ENCODE peak calls at places on chromosomes 13 and 19, in four cellular contexts. Z is left ventricle myocardium inferior, T is foreskin keratinocyte, P is tibial nerve. G is an unnamed sample.

GRCh38 chr13:69857188-69857821 is 250.3 kb upstream of the ATXN8OS start:
- DNase-seq in Z (no peak), T (peak; percentile 41), P (no peak), G (no peak)

GRCh38 chr13:73782781-73783180 is 351.4 kb downstream of the KLF12 start:
- DNase-seq in Z (no peak), T (no peak), P (no peak), G (no peak)

GRCh38 chr19:4909172-4909896 is at the start of gene UHRF1:
- DNase-seq in Z (no peak), T (no peak), P (no peak), G (no peak)

GRCh38 chr19:4224470-4224869 is 4.9 kb upstream of the EBI3 start:
- DNase-seq in Z (no peak), T (no peak), P (no peak), G (no peak)

GRCh38 chr19:2215281-2215751 is 20.8 kb downstream of the PLEKHJ1 start:
- DNase-seq in Z (no peak), T (no peak), P (no peak), G (no peak)

GRCh38 chr13:33194820-33195692 is 90.5 kb downstream of the STARD13 start:
- DNase-seq in Z (no peak), T (no peak), P (no peak), G (peak; percentile 88)

GRCh38 chr13:98459721-98460370 is 117.1 kb downstream of the STK24 start:
- DNase-seq in Z (no peak), T (no peak), P (no peak), G (no peak)

GRCh38 chr19:10226376-10227214 is 4.5 kb downstream of the S1PR2 start:
- DNase-seq in Z (peak; percentile 83), T (no peak), P (peak; percentile 72), G (peak; percentile 86)

GRCh38 chr13:84607614-84608013 is 725.3 kb upstream of the SLITRK1 start:
- DNase-seq in Z (no peak), T (peak; percentile 72), P (no peak), G (no peak)

GRCh38 chr19:5459360-5459759 is 4.1 kb downstream of the ZNRF4 start:
- DNase-seq in Z (no peak), T (no peak), P (no peak), G (no peak)

GRCh38 chr19:5947435-5947834 is 30.5 kb downstream of the RANBP3 start:
- DNase-seq in Z (peak; percentile 68), T (no peak), P (peak; percentile 44), G (no peak)

GRCh38 chr13:100588350-100589177 is at the start of gene GGACT:
- DNase-seq in Z (peak; percentile 70), T (no peak), P (peak; percentile 28), G (peak; percentile 92)

GRCh38 chr19:49421039-49421877 is 2.0 kb downstream of the PTH2 start:
- DNase-seq in Z (peak; percentile 71), T (no peak), P (no peak), G (peak; percentile 82)

GRCh38 chr19:49423985-49424303 is 703 bp upstream of the PTH2 start:
- DNase-seq in Z (no peak), T (no peak), P (no peak), G (no peak)

GRCh38 chr19:49421878-49422202 is 1.4 kb downstream of the PTH2 start:
- DNase-seq in Z (no peak), T (no peak), P (no peak), G (no peak)

GRCh38 chr19:49423278-49423984 is at the start of gene PTH2:
- DNase-seq in Z (no peak), T (no peak), P (no peak), G (peak; percentile 83)

GRCh38 chr19:49422407-49423277 is 599 bp downstream of the PTH2 start:
- DNase-seq in Z (peak; percentile 38), T (peak; percentile 31), P (no peak), G (peak; percentile 84)
- TF ChIP-seq CTCF in Z (peak; percentile 63), T (peak; percentile 55), P (no peak), G (peak; percentile 55)

GRCh38 chr13:44876782-44877324 is 112.4 kb downstream of the NUFIP1 start:
- DNase-seq in Z (no peak), T (no peak), P (no peak), G (no peak)
- TF ChIP-seq CTCF in Z (peak; percentile 32), T (peak; percentile 61), P (no peak), G (peak; percentile 38)

GRCh38 chr13:50127726-50128291 is 112.6 kb downstream of the KCNRG start:
- DNase-seq in Z (no peak), T (no peak), P (no peak), G (no peak)

GRCh38 chr13:50125306-50125555 is 110.0 kb downstream of the KCNRG start:
- DNase-seq in Z (no peak), T (no peak), P (no peak), G (no peak)

GRCh38 chr13:50127017-50127725 is 111.9 kb downstream of the KCNRG start:
- DNase-seq in Z (peak; percentile 58), T (peak; percentile 22), P (peak; percentile 47), G (no peak)

GRCh38 chr13:50125556-50126377 is 110.5 kb downstream of the KCNRG start:
- DNase-seq in Z (peak; percentile 94), T (peak; percentile 43), P (peak; percentile 96), G (peak; percentile 95)

DNA sequence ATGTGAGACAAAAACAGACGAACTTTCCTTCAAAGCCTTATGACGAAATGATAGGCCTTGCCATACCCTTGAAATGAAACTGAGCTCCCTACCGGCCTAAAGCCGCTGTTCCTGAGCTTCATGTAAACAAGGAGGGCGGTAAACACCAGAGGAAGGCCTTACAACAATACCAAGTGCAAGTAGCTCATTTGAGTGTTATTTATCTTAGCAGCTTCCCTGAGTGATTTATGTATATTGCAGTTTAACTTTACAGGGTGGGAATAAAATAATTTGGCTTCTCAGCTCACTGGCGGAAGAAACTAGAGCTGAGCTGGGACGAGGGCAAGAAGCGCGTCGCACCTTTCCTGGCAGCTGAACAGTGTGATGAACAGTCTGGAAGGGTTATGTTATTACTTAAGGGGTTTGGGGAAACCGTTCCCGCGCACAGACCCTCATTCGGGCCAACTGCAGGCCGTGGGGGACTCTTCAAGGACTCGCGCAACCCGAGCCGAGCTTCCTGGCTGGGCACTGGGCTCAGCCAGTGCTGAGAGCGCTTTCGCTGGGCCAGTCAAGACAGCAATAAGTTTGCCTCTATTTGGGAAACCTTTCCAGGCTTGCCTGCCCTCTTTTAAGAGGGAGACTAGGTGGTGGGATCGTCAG is 111.3 kb downstream of the KCNRG start:
- DNase-seq in Z (no peak), T (no peak), P (no peak), G (no peak)
- TF ChIP-seq CTCF in Z (no peak), T (no peak), P (no peak), G (no peak)

GRCh38 chr13:109611912-109612691 is 174.3 kb downstream of the IRS2 start:
- DNase-seq in Z (no peak), T (peak; percentile 54), P (no peak), G (no peak)
- TF ChIP-seq CTCF in Z (no peak), T (no peak), P (no peak), G (no peak)

DNA sequence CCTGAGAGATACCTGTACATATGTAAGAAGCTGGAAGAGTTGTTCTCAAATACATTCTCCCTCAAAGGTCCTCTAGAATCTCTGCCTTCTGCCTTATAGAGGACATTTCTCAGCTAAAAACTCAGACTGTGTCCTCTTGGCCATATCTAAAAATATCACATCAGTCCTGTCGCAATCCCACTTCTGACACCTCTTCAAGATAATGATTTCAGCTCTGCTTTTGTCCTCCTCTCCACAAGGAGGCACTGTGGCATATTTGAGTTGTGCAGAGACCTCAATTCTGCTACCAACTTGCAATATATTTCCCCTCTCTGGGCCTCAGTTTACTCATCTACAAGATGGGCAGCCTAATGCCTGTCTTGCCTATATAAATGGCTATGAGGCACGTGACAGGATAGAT is 16.6 kb downstream of the ADAMTS10 start:
- DNase-seq in Z (no peak), T (no peak), P (no peak), G (no peak)
- TF ChIP-seq CTCF in Z (peak; percentile 30), T (peak; percentile 11), P (no peak), G (peak; percentile 42)

G was measured in osteocyte.